ENCODE peak calls at places on chromosomes 4 and X, in five cellular contexts. N is CD8-positive, alpha-beta T cell; T is left ventricle myocardium inferior; U is dorsolateral prefrontal cortex; O is cardiac muscle cell. S is an unnamed sample. For H3K27me3, the result is how much of the 10 kb centered on the place peaks cover.

GRCh38 chr4:88893961-88894360 is 163.0 kb downstream of the FAM13A start:
- DNase-seq in N (no peak), T (no peak), U (no peak), O (no peak), S (no peak)

GRCh38 chrX:9842541-9842940 is 56.3 kb downstream of the SHROOM2 start:
- DNase-seq in N (no peak), T (no peak), U (no peak), O (no peak), S (no peak)

GRCh38 chr4:98603683-98604573 is 54.5 kb downstream of the TSPAN5 start:
- DNase-seq in N (no peak), T (no peak), U (no peak), O (peak), S (no peak)

GRCh38 chrX:103329991-103330390 is at the start of gene TCEAL7:
- DNase-seq in N (no peak), T (peak), U (peak), O (peak), S (no peak)

GRCh38 chr4:141788169-141788915 is 152.0 kb downstream of the IL15 start:
- DNase-seq in N (no peak), T (no peak), U (no peak), O (peak), S (no peak)

GRCh38 chr4:14893713-14894112 is 108.6 kb upstream of the CPEB2 start:
- DNase-seq in N (no peak), T (no peak), U (no peak), O (no peak), S (no peak)

GRCh38 chr4:139266583-139267257 is 13.3 kb downstream of the MGARP start:
- DNase-seq in N (peak), T (peak), U (peak), O (peak), S (peak)

GRCh38 chr4:2794707-2795557 is 2.0 kb downstream of the SH3BP2 start:
- DNase-seq in N (peak), T (peak), U (no peak), O (peak), S (peak)

GRCh38 chrX:46777971-46778810 is 19.3 kb upstream of the SLC9A7 start:
- DNase-seq in N (no peak), T (no peak), U (no peak), O (peak), S (no peak)

GRCh38 chr4:25925486-25926201 is 11.6 kb downstream of the SMIM20 start:
- DNase-seq in N (no peak), T (peak), U (peak), O (peak), S (no peak)

GRCh38 chrX:38375888-38376287 is 23.5 kb downstream of the OTC start:
- DNase-seq in N (no peak), T (no peak), U (no peak), O (peak), S (no peak)

GRCh38 chr4:94650129-94650495 is 107.6 kb upstream of the BMPR1B start:
- DNase-seq in N (no peak), T (no peak), U (no peak), O (peak), S (no peak)

GRCh38 chrX:154002215-154002719 is 17.4 kb downstream of the IRAK1 start:
- DNase-seq in N (peak), T (peak), U (peak), O (peak), S (peak)

GRCh38 chrX:116289592-116289991 is 119.0 kb downstream of the AGTR2 start:
- DNase-seq in N (no peak), T (no peak), U (no peak), O (no peak), S (no peak)

GRCh38 chr4:168741281-168742173 is 244.7 kb downstream of the PALLD start:
- DNase-seq in N (no peak), T (no peak), U (no peak), O (no peak), S (no peak)

GRCh38 chr4:126888968-126889367 is 743.8 kb upstream of the INTU start:
- DNase-seq in N (no peak), T (no peak), U (no peak), O (no peak), S (no peak)

GRCh38 chrX:119062750-119063374 is 9.9 kb upstream of the CT47C1 start:
- DNase-seq in N (no peak), T (no peak), U (no peak), O (peak), S (no peak)

GRCh38 chr4:137819964-137820383 is 287.7 kb upstream of the PCDH18 start:
- DNase-seq in N (no peak), T (no peak), U (no peak), O (peak), S (no peak)

GRCh38 chr4:105061136-105061696 is 85.5 kb upstream of the TET2 start:
- DNase-seq in N (peak), T (no peak), U (no peak), O (peak), S (peak)

GRCh38 chrX:10828640-10829039 is 208.3 kb upstream of the MID1 start:
- DNase-seq in N (no peak), T (no peak), U (no peak), O (no peak), S (no peak)

GRCh38 chr4:9987749-9988346 is 33.4 kb downstream of the SLC2A9 start:
- DNase-seq in N (no peak), T (no peak), U (no peak), O (no peak), S (no peak)

GRCh38 chr4:147940144-147940543 is 208.3 kb downstream of the ARHGAP10 start:
- DNase-seq in N (no peak), T (no peak), U (no peak), O (peak), S (no peak)

GRCh38 chrX:149314031-149314430 is 191.1 kb downstream of the IDS start:
- DNase-seq in N (no peak), T (no peak), U (no peak), O (peak), S (no peak)

GRCh38 chrX:49001521-49002090 is 458 bp downstream of the GRIPAP1 start:
- DNase-seq in N (peak), T (no peak), U (peak), O (peak), S (no peak)

GRCh38 chr4:71239365-71239764 is 99.5 kb upstream of the SLC4A4 start:
- DNase-seq in N (no peak), T (no peak), U (no peak), O (no peak), S (no peak)

GRCh38 chr4:11397146-11397545 is 31.5 kb downstream of the HS3ST1 start:
- DNase-seq in N (no peak), T (no peak), U (no peak), O (no peak), S (no peak)

GRCh38 chr4:26238782-26239647 is 81.8 kb upstream of the RBPJ start:
- DNase-seq in N (no peak), T (no peak), U (no peak), O (peak), S (no peak)

GRCh38 chr4:101678180-101678579 is 112.3 kb upstream of the BANK1 start:
- DNase-seq in N (no peak), T (no peak), U (no peak), O (no peak), S (no peak)

GRCh38 chrX:20270557-20270880 is 3.8 kb upstream of the RPS6KA3 start:
- DNase-seq in N (no peak), T (no peak), U (no peak), O (peak), S (no peak)

GRCh38 chr4:86831262-86832090 is 17.7 kb downstream of the SLC10A6 start:
- DNase-seq in N (no peak), T (no peak), U (no peak), O (peak), S (no peak)

GRCh38 chr4:56465599-56466295 is 1.7 kb upstream of the SRP72 start:
- DNase-seq in N (no peak), T (no peak), U (no peak), O (peak), S (peak)

GRCh38 chr4:141338238-141338637 is 117.5 kb downstream of the ZNF330 start:
- DNase-seq in N (no peak), T (no peak), U (no peak), O (no peak), S (no peak)

GRCh38 chr4:88737304-88738015 is 39.8 kb upstream of the NAP1L5 start:
- DNase-seq in N (peak), T (no peak), U (no peak), O (no peak), S (peak)

GRCh38 chr4:102562995-102563394 is 61.8 kb downstream of the NFKB1 start:
- DNase-seq in N (no peak), T (no peak), U (no peak), O (no peak), S (no peak)

GRCh38 chr4:87849612-87850011 is 16.8 kb downstream of the MEPE start:
- DNase-seq in N (no peak), T (no peak), U (no peak), O (peak), S (no peak)

GRCh38 chr4:74426101-74426500 is 18.8 kb upstream of the AREG start:
- DNase-seq in N (no peak), T (no peak), U (no peak), O (peak), S (no peak)

GRCh38 chrX:148874621-148875020 is 374.2 kb downstream of the AFF2 start:
- DNase-seq in N (no peak), T (no peak), U (no peak), O (no peak), S (no peak)

DNA sequence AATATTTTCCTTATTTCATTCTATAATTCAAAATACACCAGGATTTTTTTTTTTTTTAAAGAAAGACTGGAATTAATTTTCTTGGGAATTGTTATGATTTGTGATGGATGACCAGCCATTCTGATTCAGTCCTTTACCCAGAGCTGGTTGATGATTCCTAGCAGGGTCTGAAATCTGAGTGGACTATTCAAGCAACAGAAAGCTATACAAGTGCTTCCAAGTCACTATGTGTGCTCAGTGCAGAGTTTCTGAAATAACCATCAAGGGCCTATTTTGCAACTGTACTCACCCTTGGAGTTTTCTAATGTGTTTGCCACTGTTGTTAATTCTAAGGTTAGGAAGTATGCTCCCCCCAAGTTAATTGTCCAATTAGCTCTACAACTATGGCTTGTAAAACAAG is 137.7 kb upstream of the RAPGEF2 start:
- DNase-seq in N (no peak), T (no peak), U (no peak), O (no peak), S (no peak)
- TF ChIP-seq CTCF in N (no peak), T (no peak), U (no peak), O (no peak), S (no peak)

GRCh38 chrX:110397353-110397752 is 38.7 kb downstream of the RTL9 start:
- DNase-seq in N (no peak), T (no peak), U (no peak), O (no peak), S (no peak)

GRCh38 chrX:110397904-110398303 is 39.3 kb downstream of the RTL9 start:
- DNase-seq in N (no peak), T (no peak), U (no peak), O (no peak), S (no peak)

GRCh38 chrX:110395877-110396276 is 37.2 kb downstream of the RTL9 start:
- DNase-seq in N (no peak), T (no peak), U (no peak), O (no peak), S (no peak)

GRCh38 chrX:110396777-110397176 is 38.1 kb downstream of the RTL9 start:
- DNase-seq in N (no peak), T (no peak), U (no peak), O (no peak), S (no peak)

DNA sequence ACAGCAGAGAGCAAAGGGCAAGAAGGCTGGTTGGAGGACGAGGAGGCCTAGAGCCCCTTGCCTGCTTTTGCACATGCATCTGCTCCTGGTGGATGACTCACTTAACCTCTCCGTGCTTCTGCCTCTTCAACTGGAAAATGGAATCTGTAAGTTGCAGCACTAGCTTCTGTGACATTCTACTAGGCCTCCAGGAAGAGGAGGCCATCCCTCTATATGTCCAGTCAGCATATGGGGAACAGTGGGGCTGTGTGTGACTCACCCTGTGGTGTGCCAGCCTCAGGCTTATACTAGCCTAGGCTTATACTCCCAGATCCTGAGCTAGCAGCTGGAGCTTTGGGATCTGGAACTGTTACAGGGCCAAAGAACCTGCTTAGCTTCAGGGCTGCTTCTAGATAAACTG is 36.0 kb downstream of the RTL9 start:
- DNase-seq in N (no peak), T (no peak), U (no peak), O (peak), S (no peak)
- H3K27me3 ChIP-seq in N (under half), T (under half), U (under half), O (under half), S (under half)

DNA sequence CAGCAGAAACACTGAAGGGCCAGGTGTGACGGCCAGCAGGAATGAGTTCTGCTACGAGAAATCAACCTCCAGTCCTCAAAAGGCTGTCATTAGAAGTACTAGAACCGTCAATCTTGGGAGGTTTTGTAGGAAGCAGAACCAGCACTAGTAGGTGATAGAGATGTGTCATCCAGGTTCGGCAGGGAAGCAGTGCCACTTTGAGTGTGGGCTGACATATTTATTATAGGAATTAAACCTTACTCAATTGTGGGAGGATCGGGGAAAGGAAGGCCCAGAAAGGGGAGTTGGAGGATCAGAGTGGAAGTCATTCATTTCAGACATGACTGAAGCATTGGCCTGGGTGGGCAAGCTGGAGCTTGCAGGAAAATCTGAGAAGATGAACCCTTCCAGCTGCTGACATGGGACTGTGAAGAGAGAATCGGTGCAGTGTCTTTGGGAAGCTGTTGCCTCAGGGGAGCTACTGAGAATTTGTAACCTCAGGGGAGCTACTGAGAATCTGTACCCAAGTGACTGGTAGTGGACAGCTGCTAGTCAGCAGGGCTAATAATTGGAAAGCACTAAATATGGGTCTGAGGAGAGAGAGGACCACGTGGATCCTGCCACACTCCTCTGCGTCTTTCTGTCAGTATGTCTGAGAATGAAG is 177.4 kb downstream of the SPRY1 start:
- DNase-seq in N (no peak), T (no peak), U (no peak), O (no peak), S (no peak)
- TF ChIP-seq CTCF in N (no peak), T (no peak), U (no peak), O (no peak), S (no peak)

GRCh38 chr4:4783847-4784246 is 75.6 kb upstream of the MSX1 start:
- DNase-seq in N (peak), T (no peak), U (no peak), O (no peak), S (no peak)
- H3K27me3 ChIP-seq in N (under half), T (under half), U (under half), O (under half), S (under half)

DNA sequence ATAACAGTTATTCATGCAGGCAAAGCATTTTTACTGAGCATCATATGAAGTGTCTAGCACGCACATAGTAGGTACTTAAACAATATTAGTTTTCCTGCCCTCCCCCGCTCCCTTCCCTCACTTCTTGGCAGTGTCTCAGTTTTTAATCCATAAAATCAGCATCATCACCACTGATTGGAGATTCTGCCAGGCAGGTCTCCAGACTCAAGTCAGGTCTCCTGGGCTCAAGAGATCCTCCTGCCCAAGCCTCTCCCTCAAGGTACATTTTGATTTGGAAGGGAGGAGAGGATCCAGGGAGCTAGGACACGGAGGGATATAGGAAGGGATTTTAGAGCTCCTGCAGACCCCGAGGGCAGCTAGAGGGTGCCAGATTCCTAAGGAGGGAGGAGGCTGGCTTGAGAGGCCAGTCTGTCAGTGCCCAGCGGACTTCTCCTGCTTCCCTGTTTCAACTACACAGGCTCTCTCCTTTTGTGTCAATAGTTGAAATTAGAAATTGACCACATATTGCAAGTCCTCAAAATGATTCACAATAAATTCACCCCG is 4.4 kb upstream of the FAT1 start:
- DNase-seq in N (no peak), T (no peak), U (no peak), O (peak), S (no peak)
- TF ChIP-seq CTCF in N (no peak), T (no peak), U (no peak), O (no peak), S (no peak)